ENCODE peak calls at places on chromosome 1, in nine cellular contexts. J, G, V, K, O, M, Y, C and W are unnamed samples.
A peak's percentile ranks its signal among the peaks of the same experiment; 100 is the strongest.

GRCh38 chr1:82225407-82226197 is 424.9 kb downstream of the ADGRL2 start:
- DNase-seq in J (no peak), G (no peak), V (no peak), K (no peak), O (no peak), M (no peak), Y (no peak), C (no peak), W (no peak)

GRCh38 chr1:224042557-224043118 is 71.3 kb upstream of the FBXO28 start:
- DNase-seq in J (no peak), G (no peak), V (no peak), K (peak; percentile 9), O (no peak), M (no peak), Y (no peak), C (no peak), W (no peak)

GRCh38 chr1:57262472-57262871 is 161.4 kb downstream of the DAB1 start:
- DNase-seq in J (no peak), G (no peak), V (no peak), K (no peak), O (no peak), M (no peak), Y (no peak), C (no peak), W (no peak)

GRCh38 chr1:24909388-24909898 is 20.6 kb downstream of the RUNX3 start:
- DNase-seq in J (no peak), G (peak; percentile 78), V (no peak), K (peak; percentile 79), O (peak; percentile 73), M (peak; percentile 60), Y (peak; percentile 44), C (no peak), W (no peak)

GRCh38 chr1:224488806-224489584 is 54.4 kb upstream of the WDR26 start:
- DNase-seq in J (no peak), G (no peak), V (no peak), K (no peak), O (no peak), M (no peak), Y (no peak), C (no peak), W (no peak)

GRCh38 chr1:187654635-187655034 is 825.9 kb downstream of the PLA2G4A start:
- DNase-seq in J (no peak), G (no peak), V (no peak), K (no peak), O (no peak), M (no peak), Y (no peak), C (no peak), W (no peak)

GRCh38 chr1:205936846-205937707 is 6.2 kb downstream of the SLC26A9 start:
- DNase-seq in J (no peak), G (no peak), V (no peak), K (no peak), O (no peak), M (no peak), Y (no peak), C (no peak), W (peak; percentile 56)

GRCh38 chr1:94044290-94044790 is 76.6 kb downstream of the ABCA4 start:
- DNase-seq in J (no peak), G (peak; percentile 76), V (no peak), K (no peak), O (peak; percentile 78), M (no peak), Y (peak; percentile 82), C (no peak), W (no peak)

GRCh38 chr1:192579319-192579738 is 3.8 kb downstream of the RGS1 start:
- DNase-seq in J (no peak), G (no peak), V (peak; percentile 13), K (peak; percentile 34), O (no peak), M (no peak), Y (no peak), C (no peak), W (no peak)